ENCODE peak calls at places on chromosomes 2 and 18, in six cellular contexts. H, K, C, Z, I and P are unnamed samples.

GRCh38 chr2:151861171-151861570 is 33.0 kb upstream of the ARL5A start:
- DNase-seq in H (no peak), K (no peak), C (no peak), Z (no peak), I (no peak), P (no peak)

GRCh38 chr2:200599206-200599605 is 13.4 kb downstream of the AOX1 start:
- DNase-seq in H (no peak), K (no peak), C (no peak), Z (no peak), I (no peak), P (no peak)

GRCh38 chr2:188410504-188411235 is 119.0 kb downstream of the GULP1 start:
- DNase-seq in H (no peak), K (no peak), C (no peak), Z (no peak), I (no peak), P (no peak)

GRCh38 chr2:44016282-44016681 is 20.5 kb upstream of the LRPPRC start:
- DNase-seq in H (no peak), K (peak; percentile 19), C (peak; percentile 69), Z (no peak), I (no peak), P (no peak)

GRCh38 chr2:110818767-110819481 is 86.6 kb downstream of the ACOXL start:
- DNase-seq in H (no peak), K (no peak), C (peak; percentile 26), Z (no peak), I (no peak), P (no peak)

GRCh38 chr18:14086459-14087231 is 45.6 kb downstream of the ZNF519 start:
- DNase-seq in H (no peak), K (no peak), C (peak; percentile 69), Z (no peak), I (no peak), P (no peak)

GRCh38 chr2:167827352-167828097 is 419.9 kb downstream of the STK39 start:
- DNase-seq in H (no peak), K (no peak), C (no peak), Z (no peak), I (no peak), P (no peak)

GRCh38 chr2:176565641-176566323 is 296.5 kb downstream of the MTX2 start:
- DNase-seq in H (peak; percentile 76), K (no peak), C (no peak), Z (no peak), I (no peak), P (no peak)

GRCh38 chr2:199228887-199229819 is 228.6 kb downstream of the SATB2 start:
- DNase-seq in H (no peak), K (no peak), C (no peak), Z (no peak), I (no peak), P (no peak)

DNA sequence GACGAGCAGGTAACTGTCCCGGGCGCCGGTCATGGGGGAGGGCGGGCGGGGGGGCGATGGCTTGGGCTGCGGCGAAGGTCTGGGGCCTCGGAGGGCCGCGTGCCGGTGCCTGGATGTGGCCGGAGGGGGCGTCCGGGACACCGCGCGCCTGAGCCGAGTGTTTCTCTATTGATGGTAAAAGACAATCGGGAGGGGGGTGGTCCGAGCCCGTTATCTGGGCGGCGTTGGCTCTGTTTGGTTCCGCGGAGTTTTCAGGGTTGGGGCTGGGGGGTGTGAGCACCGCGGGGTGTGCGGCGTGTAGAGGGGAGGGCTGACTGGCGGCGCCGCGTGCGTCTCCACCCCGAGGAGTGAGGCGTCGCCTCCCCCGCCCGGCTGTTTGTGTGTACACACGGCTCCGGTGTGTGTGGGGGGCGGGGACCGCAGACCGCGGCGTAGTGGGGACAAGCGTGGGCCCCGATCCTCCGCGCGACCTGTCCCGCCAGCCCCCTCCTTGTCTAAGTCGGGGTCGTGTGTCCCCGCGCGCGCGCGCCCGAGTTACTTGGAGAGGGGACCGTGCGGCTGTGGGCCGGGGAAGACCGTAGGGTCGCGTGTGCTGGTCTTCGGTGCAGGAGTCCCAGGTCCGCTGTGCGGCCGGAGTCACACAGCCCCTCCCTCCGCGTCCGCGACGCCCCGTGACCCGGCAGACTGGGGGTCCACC is 1.6 kb downstream of the CTIF start:
- DNase-seq in H (peak; percentile 85), K (peak; percentile 75), C (peak; percentile 62), Z (no peak), I (no peak), P (peak; percentile 86)
- TF ChIP-seq CTCF in H (no peak), K (no peak), C (no peak), Z (no peak), I (no peak), P (peak; percentile 16)

DNA sequence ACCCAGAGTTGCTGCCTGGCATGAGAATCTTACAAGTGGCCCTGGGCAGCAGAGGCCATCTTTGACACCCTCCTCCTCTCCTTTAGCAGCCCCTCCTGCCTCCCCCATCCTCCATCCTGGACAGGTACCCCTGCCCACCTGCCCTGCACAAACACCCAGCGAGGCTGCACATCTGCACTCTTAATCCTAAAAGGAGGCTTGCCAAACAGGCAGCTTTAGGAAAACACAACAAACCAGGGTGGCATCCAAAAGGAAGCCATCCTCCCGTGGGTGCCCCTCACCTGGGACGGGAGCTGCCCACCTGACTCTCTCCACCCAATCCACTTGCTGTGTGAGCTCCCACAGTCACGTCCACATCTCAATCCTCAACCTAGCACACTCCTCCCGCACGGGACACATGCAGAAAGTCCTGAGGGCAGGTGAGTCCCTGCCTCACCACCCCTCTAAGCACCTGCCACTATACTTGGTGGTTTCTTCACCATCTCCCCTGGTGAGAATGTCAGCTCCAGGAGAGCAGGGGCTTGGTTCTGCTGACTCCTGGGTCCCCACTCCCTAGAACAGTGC is 5.8 kb downstream of the BIN1 start:
- DNase-seq in H (no peak), K (no peak), C (no peak), Z (no peak), I (no peak), P (peak; percentile 31)
- H3K4me1 ChIP-seq in H (peaks cover 48% of the 10 kb centered on the region), K (no peaks in the 10 kb centered on the region), C (peaks cover 11% of the 10 kb centered on the region), Z (peaks cover 6% of the 10 kb centered on the region), I (peaks cover 81% of the 10 kb centered on the region), P (no peaks in the 10 kb centered on the region)

DNA sequence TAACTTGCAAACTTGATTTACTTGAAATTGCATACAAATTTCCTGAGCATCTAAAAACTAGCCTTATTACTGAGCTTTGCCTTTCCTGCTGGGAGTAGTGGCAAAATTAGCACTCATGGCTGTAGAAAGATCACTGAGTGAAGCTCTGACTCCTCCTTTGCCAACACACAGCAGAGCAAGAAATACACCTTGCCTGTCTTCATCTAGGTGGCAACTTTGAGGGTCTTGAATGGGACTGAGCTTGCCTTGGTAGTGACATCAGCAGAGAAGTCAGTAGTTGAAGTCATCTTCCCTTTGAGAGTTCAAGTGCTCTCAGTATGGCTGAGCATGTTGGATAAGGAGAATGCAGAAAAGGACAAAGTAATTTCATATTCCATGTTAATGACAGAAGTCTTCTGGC is 5.9 kb downstream of the RRM2 start:
- DNase-seq in H (no peak), K (no peak), C (no peak), Z (no peak), I (no peak), P (no peak)
- H3K36me3 ChIP-seq in H (no peaks in the 10 kb centered on the region), K (no peaks in the 10 kb centered on the region), C (peaks cover 85% of the 10 kb centered on the region), Z (no peaks in the 10 kb centered on the region), I (no peaks in the 10 kb centered on the region), P (no peaks in the 10 kb centered on the region)

DNA sequence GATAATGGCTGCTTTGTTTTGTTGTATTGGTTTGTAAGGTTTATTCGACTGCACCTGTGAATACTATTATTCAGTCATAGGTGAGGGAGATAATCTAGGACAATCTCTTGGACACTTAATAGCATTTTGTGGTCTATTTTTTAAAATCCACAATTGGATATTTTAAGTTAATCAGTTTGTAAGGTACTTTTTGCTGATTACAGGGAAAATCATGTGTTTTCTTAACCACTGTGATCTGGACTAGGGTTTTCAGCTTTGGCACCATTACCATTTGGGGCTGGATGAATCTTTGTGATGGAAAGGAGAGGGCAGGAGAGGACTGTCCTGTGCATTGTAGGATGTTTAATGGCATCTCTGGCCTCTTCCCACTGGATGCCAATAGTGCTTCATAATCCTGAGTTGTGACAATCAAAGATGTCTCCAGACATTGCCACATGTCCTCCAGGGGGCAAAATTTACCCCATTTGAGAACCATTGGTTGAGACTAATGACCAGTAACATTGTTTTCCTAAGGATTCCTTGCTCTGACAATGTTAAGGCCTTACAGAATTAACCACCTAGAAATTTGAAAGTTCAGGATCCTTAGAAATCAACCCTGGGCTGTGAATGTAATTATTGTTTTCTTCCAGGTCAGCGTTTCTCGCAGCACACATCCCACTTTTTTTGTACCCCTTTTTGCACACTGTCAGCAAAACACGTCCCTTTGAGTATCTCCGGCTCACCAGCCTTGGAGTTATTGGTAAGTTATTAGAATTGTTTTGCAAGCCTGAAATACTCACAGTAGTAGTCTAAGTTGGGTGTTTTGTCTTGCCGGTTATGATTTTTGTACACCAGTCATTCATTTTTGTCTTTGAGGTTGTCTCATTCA is 15.6 kb downstream of the CNOT9 start:
- DNase-seq in H (no peak), K (no peak), C (no peak), Z (no peak), I (no peak), P (no peak)
- TF ChIP-seq CTCF in H (no peak), K (no peak), C (peak; percentile 19), Z (no peak), I (no peak), P (no peak)

GRCh38 chr2:174839672-174840071 is 75.4 kb upstream of the CHRNA1 start:
- DNase-seq in H (no peak), K (no peak), C (no peak), Z (no peak), I (no peak), P (no peak)
- H3K4me1 ChIP-seq in H (no peaks in the 10 kb centered on the region), K (no peaks in the 10 kb centered on the region), C (no peaks in the 10 kb centered on the region), Z (no peaks in the 10 kb centered on the region), I (no peaks in the 10 kb centered on the region), P (no peaks in the 10 kb centered on the region)

DNA sequence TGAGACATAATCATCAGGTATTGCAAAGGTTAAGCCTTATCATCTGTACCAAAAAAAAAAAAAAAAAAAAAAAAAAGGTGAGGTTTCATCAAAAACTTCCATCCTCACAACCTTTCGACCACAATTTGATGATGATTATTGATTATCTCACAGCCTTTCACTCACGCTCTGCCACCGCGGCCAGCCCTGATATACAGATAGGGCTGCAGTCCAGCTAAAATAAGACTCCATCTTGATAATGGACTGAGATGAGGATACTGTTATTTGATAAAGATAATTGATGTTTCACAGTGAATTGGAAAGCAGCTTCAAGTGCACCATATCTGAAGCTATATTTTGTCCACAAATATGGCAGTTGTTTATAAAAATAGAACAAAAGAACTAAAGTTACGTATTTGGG is 159.7 kb upstream of the BOD1L2 start:
- DNase-seq in H (no peak), K (no peak), C (no peak), Z (no peak), I (no peak), P (no peak)
- H3K36me3 ChIP-seq in H (no peaks in the 10 kb centered on the region), K (no peaks in the 10 kb centered on the region), C (no peaks in the 10 kb centered on the region), Z (no peaks in the 10 kb centered on the region), I (no peaks in the 10 kb centered on the region), P (no peaks in the 10 kb centered on the region)

DNA sequence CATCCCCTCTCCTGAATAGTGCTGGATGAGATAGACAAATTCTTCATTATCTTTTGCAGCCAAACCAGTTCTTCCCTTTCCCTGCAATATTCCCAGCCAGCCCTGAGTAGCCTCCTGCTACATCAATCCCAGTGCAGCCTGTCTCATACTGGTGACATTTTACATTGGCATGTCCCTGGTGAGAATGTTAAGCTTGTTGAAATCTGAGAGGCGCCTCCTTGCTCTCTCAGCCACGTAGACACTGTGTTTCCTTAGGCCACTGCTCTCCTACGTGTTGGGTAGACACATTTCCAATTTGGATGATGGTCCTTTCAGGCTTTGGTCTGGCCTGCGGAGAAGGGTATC is 61.9 kb downstream of the CTIF start:
- DNase-seq in H (peak; percentile 0), K (no peak), C (no peak), Z (no peak), I (no peak), P (no peak)
- TF ChIP-seq CTCF in H (no peak), K (no peak), C (no peak), Z (no peak), I (no peak), P (no peak)